ENCODE peak calls at places on chromosome 9, in five cellular contexts. A is left ventricle myocardium superior; Q is fibroblast of mammary gland; N is CD8-positive, alpha-beta T cell; V is AG09319. I is an unnamed sample.

GRCh38 chr9:129958771-129959170 is 84.2 kb downstream of the FNBP1 start:
- DNase-seq in V (no peak), N (no peak), Q (no peak), A (no peak), I (no peak)

GRCh38 chr9:128192601-128193371 is 1.4 kb upstream of the CIZ1 start:
- DNase-seq in V (no peak), A (peak; percentile 81), N (peak; percentile 50), Q (peak; percentile 90), I (peak; percentile 88)

GRCh38 chr9:6641961-6642360 is 3.6 kb downstream of the GLDC start:
- DNase-seq in V (no peak), N (no peak), A (no peak), Q (no peak), I (no peak)

GRCh38 chr9:108468364-108468763 is 387.4 kb downstream of the ACTL7B start:
- DNase-seq in A (peak; percentile 40), N (no peak), V (no peak), Q (peak; percentile 59), I (no peak)

GRCh38 chr9:32502459-32502858 is 23.5 kb downstream of the RIGI start:
- DNase-seq in N (no peak), Q (peak; percentile 83), A (no peak), V (no peak), I (no peak)

GRCh38 chr9:38227656-38228055 is 158.6 kb upstream of the SHB start:
- DNase-seq in N (no peak), Q (no peak), V (no peak), A (no peak), I (no peak)

GRCh38 chr9:5455181-5455580 is 4.8 kb downstream of the CD274 start:
- DNase-seq in N (no peak), V (no peak), A (no peak), Q (peak; percentile 79), I (no peak)

GRCh38 chr9:16138961-16139441 is 586.2 kb downstream of the CCDC171 start:
- DNase-seq in N (no peak), Q (peak; percentile 96), A (peak; percentile 66), V (peak; percentile 22), I (peak; percentile 33)

GRCh38 chr9:126752376-126752775 is 52.5 kb upstream of the ZBTB43 start:
- DNase-seq in N (no peak), V (no peak), Q (no peak), A (no peak), I (no peak)

GRCh38 chr9:133976888-133977287 is 15.2 kb downstream of the VAV2 start:
- DNase-seq in A (peak; percentile 10), V (no peak), N (no peak), Q (no peak), I (no peak)

GRCh38 chr9:72477862-72478564 is 43.4 kb upstream of the TMC1 start:
- DNase-seq in A (no peak), N (no peak), Q (peak; percentile 42), V (no peak), I (peak; percentile 22)

GRCh38 chr9:89444212-89444611 is 53.7 kb downstream of the SEMA4D start:
- DNase-seq in N (peak; percentile 59), A (peak; percentile 61), Q (no peak), V (no peak), I (no peak)

GRCh38 chr9:105355810-105356209 is 92.0 kb upstream of the FSD1L start:
- DNase-seq in V (no peak), N (no peak), Q (peak; percentile 54), A (no peak), I (no peak)

GRCh38 chr9:129596541-129597328 is 24.2 kb downstream of the C9orf50 start:
- DNase-seq in V (no peak), N (no peak), A (peak; percentile 78), Q (peak; percentile 90), I (no peak)

GRCh38 chr9:19913151-19913550 is 124.3 kb upstream of the SLC24A2 start:
- DNase-seq in Q (no peak), A (no peak), V (no peak), N (no peak), I (no peak)

GRCh38 chr9:122348288-122348777 is 22.5 kb upstream of the PTGS1 start:
- DNase-seq in A (no peak), N (no peak), V (no peak), Q (no peak), I (no peak)

GRCh38 chr9:127557466-127557869 is 54.6 kb upstream of the STXBP1 start:
- DNase-seq in V (no peak), A (peak; percentile 60), N (peak; percentile 4), Q (peak; percentile 35), I (no peak)

GRCh38 chr9:135826188-135826545 is 81.2 kb downstream of the CAMSAP1 start:
- DNase-seq in A (no peak), Q (no peak), N (no peak), V (no peak), I (no peak)

GRCh38 chr9:16133556-16134227 is 580.8 kb downstream of the CCDC171 start:
- DNase-seq in Q (peak; percentile 67), V (no peak), N (no peak), A (peak; percentile 44), I (peak; percentile 32)

GRCh38 chr9:14511452-14511851 is 181.8 kb downstream of the ZDHHC21 start:
- DNase-seq in Q (peak; percentile 39), A (no peak), N (no peak), V (no peak), I (no peak)

GRCh38 chr9:130406278-130406895 is 38.4 kb upstream of the ASS1 start:
- DNase-seq in Q (no peak), N (no peak), A (no peak), V (no peak), I (no peak)

GRCh38 chr9:119559056-119559455 is 189.8 kb upstream of the BRINP1 start:
- DNase-seq in A (no peak), Q (no peak), V (no peak), N (no peak), I (no peak)

GRCh38 chr9:89010526-89011089 is 19.3 kb downstream of the S1PR3 start:
- DNase-seq in V (no peak), N (no peak), Q (no peak), A (no peak), I (no peak)

GRCh38 chr9:73919712-73920111 is 577.4 kb upstream of the RORB start:
- DNase-seq in V (no peak), Q (no peak), A (no peak), N (no peak), I (no peak)

GRCh38 chr9:36837431-36838405 is 196.3 kb downstream of the PAX5 start:
- DNase-seq in Q (no peak), V (no peak), A (no peak), N (no peak), I (no peak)

GRCh38 chr9:95023217-95024003 is 294.1 kb downstream of the FANCC start:
- DNase-seq in N (no peak), Q (peak; percentile 93), A (peak; percentile 70), V (no peak), I (peak; percentile 69)

GRCh38 chr9:84266087-84266561 is 74.4 kb downstream of the SLC28A3 start:
- DNase-seq in V (no peak), N (no peak), A (no peak), Q (no peak), I (no peak)

GRCh38 chr9:124502711-124503702 is 4.2 kb downstream of the NR5A1 start:
- DNase-seq in Q (no peak), N (no peak), V (no peak), A (no peak), I (no peak)

GRCh38 chr9:135811796-135812195 is 95.5 kb downstream of the CAMSAP1 start:
- DNase-seq in V (no peak), Q (no peak), N (no peak), A (no peak), I (no peak)

GRCh38 chr9:1732670-1733069 is 282.5 kb upstream of the SMARCA2 start:
- DNase-seq in A (no peak), Q (peak; percentile 9), V (no peak), N (no peak), I (no peak)

GRCh38 chr9:107737987-107738743 is 248.6 kb upstream of the KLF4 start:
- DNase-seq in A (peak; percentile 76), Q (peak; percentile 98), N (no peak), V (peak; percentile 92), I (peak; percentile 92)

GRCh38 chr9:122265265-122265900 is 701 bp downstream of the MRRF start:
- DNase-seq in Q (peak; percentile 46), A (no peak), N (no peak), V (no peak), I (no peak)

GRCh38 chr9:98603821-98604383 is 104.8 kb downstream of the GABBR2 start:
- DNase-seq in Q (peak; percentile 74), V (no peak), A (no peak), N (no peak), I (no peak)

GRCh38 chr9:26802921-26803320 is 89.7 kb downstream of the CAAP1 start:
- DNase-seq in Q (no peak), V (no peak), A (no peak), N (no peak), I (no peak)

GRCh38 chr9:125932012-125932411 is 184.8 kb downstream of the PBX3 start:
- DNase-seq in Q (peak; percentile 99), N (no peak), A (no peak), V (peak; percentile 95), I (peak; percentile 98)

I was measured in GM04504.